ENCODE peak calls at places on chromosomes 12 and 14, in seven cellular contexts. N, K, U, Y, I, Z and Q are unnamed samples.

GRCh38 chr12:54975875-54976274 is 8.7 kb downstream of the TESPA1 start:
- DNase-seq in N (no peak), K (no peak), U (no peak), Y (no peak), I (peak), Z (no peak), Q (no peak)

GRCh38 chr14:78758333-78758732 is 588.2 kb downstream of the NRXN3 start:
- DNase-seq in N (peak), K (peak), U (peak), Y (peak), I (peak), Z (no peak), Q (peak)

GRCh38 chr12:76029982-76030377 is 1.6 kb downstream of the PHLDA1 start:
- DNase-seq in N (no peak), K (peak), U (no peak), Y (no peak), I (no peak), Z (no peak), Q (no peak)

GRCh38 chr14:71658261-71658860 is 273.9 kb upstream of the RGS6 start:
- DNase-seq in N (no peak), K (peak), U (no peak), Y (no peak), I (no peak), Z (no peak), Q (no peak)

GRCh38 chr12:124683330-124683662 is 115.9 kb upstream of the NCOR2 start:
- DNase-seq in N (no peak), K (no peak), U (peak), Y (no peak), I (no peak), Z (no peak), Q (no peak)

GRCh38 chr12:124725099-124725498 is 138.6 kb downstream of the SCARB1 start:
- DNase-seq in N (no peak), K (no peak), U (no peak), Y (no peak), I (no peak), Z (no peak), Q (no peak)

GRCh38 chr12:26244503-26244902 is 49.1 kb downstream of the SSPN start:
- DNase-seq in N (no peak), K (no peak), U (no peak), Y (no peak), I (no peak), Z (no peak), Q (no peak)

GRCh38 chr12:120118710-120119097 is 2.2 kb upstream of the RAB35 start:
- DNase-seq in N (no peak), K (peak), U (peak), Y (no peak), I (no peak), Z (no peak), Q (no peak)

GRCh38 chr12:123971770-123972447 is 722 bp downstream of the CCDC92 start:
- DNase-seq in N (no peak), K (no peak), U (peak), Y (no peak), I (peak), Z (peak), Q (no peak)

GRCh38 chr14:56874375-56874774 is 64.1 kb upstream of the OTX2 start:
- DNase-seq in N (no peak), K (peak), U (peak), Y (peak), I (peak), Z (no peak), Q (no peak)

GRCh38 chr14:64937821-64938193 is 4.7 kb downstream of the GPX2 start:
- DNase-seq in N (no peak), K (peak), U (peak), Y (no peak), I (no peak), Z (no peak), Q (no peak)

GRCh38 chr12:14185441-14186192 is 179.9 kb upstream of the ATF7IP start:
- DNase-seq in N (no peak), K (peak), U (peak), Y (peak), I (peak), Z (no peak), Q (no peak)

GRCh38 chr14:67522270-67522669 is 10.8 kb upstream of the PLEKHH1 start:
- DNase-seq in N (no peak), K (no peak), U (no peak), Y (no peak), I (no peak), Z (no peak), Q (no peak)

GRCh38 chr14:93741556-93742210 is 46.6 kb downstream of the PRIMA1 start:
- DNase-seq in N (no peak), K (no peak), U (no peak), Y (no peak), I (no peak), Z (no peak), Q (no peak)

GRCh38 chr12:52949413-52950331 is 754 bp downstream of the KRT18 start:
- DNase-seq in N (no peak), K (peak), U (peak), Y (peak), I (peak), Z (no peak), Q (no peak)

GRCh38 chr14:81435578-81436295 is 35.6 kb upstream of the STON2 start:
- DNase-seq in N (no peak), K (peak), U (peak), Y (no peak), I (peak), Z (no peak), Q (no peak)

GRCh38 chr12:67391656-67392055 is 122.5 kb downstream of the CAND1 start:
- DNase-seq in N (no peak), K (no peak), U (no peak), Y (no peak), I (no peak), Z (no peak), Q (no peak)

GRCh38 chr12:21528953-21529352 is 2.9 kb downstream of the SPX start:
- DNase-seq in N (no peak), K (no peak), U (no peak), Y (no peak), I (no peak), Z (no peak), Q (no peak)

GRCh38 chr14:94411638-94412037 is 23.2 kb upstream of the SERPINA1 start:
- DNase-seq in N (no peak), K (no peak), U (peak), Y (no peak), I (no peak), Z (no peak), Q (no peak)

GRCh38 chr12:46964496-46965098 is 114.8 kb upstream of the PCED1B start:
- DNase-seq in N (no peak), K (peak), U (no peak), Y (no peak), I (no peak), Z (no peak), Q (no peak)

GRCh38 chr12:93366427-93366826 is 11.3 kb upstream of the NUDT4 start:
- DNase-seq in N (no peak), K (no peak), U (no peak), Y (no peak), I (no peak), Z (no peak), Q (no peak)

GRCh38 chr14:78611796-78612571 is 441.8 kb downstream of the NRXN3 start:
- DNase-seq in N (no peak), K (no peak), U (no peak), Y (no peak), I (no peak), Z (no peak), Q (no peak)

GRCh38 chr14:59788176-59788575 is 82.4 kb downstream of the RTN1 start:
- DNase-seq in N (no peak), K (no peak), U (no peak), Y (no peak), I (no peak), Z (no peak), Q (no peak)

GRCh38 chr12:130818381-130819247 is 20.4 kb downstream of the STX2 start:
- DNase-seq in N (peak), K (peak), U (no peak), Y (no peak), I (no peak), Z (no peak), Q (no peak)

GRCh38 chr14:55752580-55753365 is 172.8 kb downstream of the KTN1 start:
- DNase-seq in N (no peak), K (peak), U (no peak), Y (no peak), I (no peak), Z (no peak), Q (peak)

GRCh38 chr12:49553512-49554088 is 14.3 kb downstream of the MCRS1 start:
- DNase-seq in N (no peak), K (peak), U (peak), Y (peak), I (peak), Z (no peak), Q (no peak)

GRCh38 chr14:41642402-41643195 is 35.9 kb downstream of the LRFN5 start:
- DNase-seq in N (no peak), K (no peak), U (no peak), Y (no peak), I (no peak), Z (peak), Q (no peak)

GRCh38 chr14:104724407-104724980 is 465 bp downstream of the ADSS1 start:
- DNase-seq in N (no peak), K (peak), U (no peak), Y (no peak), I (peak), Z (no peak), Q (no peak)

GRCh38 chr12:19196959-19197630 is 67.6 kb downstream of the PLEKHA5 start:
- DNase-seq in N (no peak), K (no peak), U (no peak), Y (no peak), I (no peak), Z (no peak), Q (no peak)

GRCh38 chr12:114163766-114164165 is 197.6 kb upstream of the RBM19 start:
- DNase-seq in N (no peak), K (no peak), U (peak), Y (peak), I (peak), Z (no peak), Q (no peak)

GRCh38 chr12:79547735-79548347 is 142.9 kb downstream of the PAWR start:
- DNase-seq in N (peak), K (peak), U (peak), Y (peak), I (peak), Z (peak), Q (no peak)

GRCh38 chr12:33650832-33651231 is 211.2 kb upstream of the SYT10 start:
- DNase-seq in N (no peak), K (no peak), U (no peak), Y (no peak), I (no peak), Z (no peak), Q (no peak)

GRCh38 chr14:23306412-23307145 is at the start of gene BCL2L2:
- DNase-seq in N (no peak), K (peak), U (peak), Y (peak), I (peak), Z (peak), Q (no peak)

GRCh38 chr14:105883066-105884005 is 357.0 kb downstream of the TMEM121 start:
- DNase-seq in N (no peak), K (no peak), U (no peak), Y (no peak), I (no peak), Z (no peak), Q (no peak)

GRCh38 chr12:49543221-49543913 is 4.5 kb downstream of the KCNH3 start:
- DNase-seq in N (no peak), K (no peak), U (no peak), Y (no peak), I (no peak), Z (no peak), Q (no peak)

GRCh38 chr14:60161176-60162107 is 3.8 kb downstream of the DHRS7 start:
- DNase-seq in N (no peak), K (no peak), U (peak), Y (no peak), I (no peak), Z (no peak), Q (no peak)

GRCh38 chr14:101071493-101071891 is 168.0 kb upstream of the RTL1 start:
- DNase-seq in N (no peak), K (no peak), U (no peak), Y (no peak), I (no peak), Z (no peak), Q (no peak)

GRCh38 chr14:101073598-101073965 is 170.1 kb upstream of the RTL1 start:
- DNase-seq in N (no peak), K (no peak), U (no peak), Y (no peak), I (no peak), Z (no peak), Q (no peak)

GRCh38 chr14:101072945-101073597 is 169.5 kb upstream of the RTL1 start:
- DNase-seq in N (no peak), K (peak), U (peak), Y (peak), I (peak), Z (peak), Q (no peak)

GRCh38 chr14:101072070-101072469 is 168.5 kb upstream of the RTL1 start:
- DNase-seq in N (no peak), K (no peak), U (no peak), Y (no peak), I (no peak), Z (no peak), Q (no peak)

GRCh38 chr14:101072531-101072930 is 169.0 kb upstream of the RTL1 start:
- DNase-seq in N (no peak), K (no peak), U (no peak), Y (no peak), I (no peak), Z (no peak), Q (no peak)
- H3K9ac ChIP-seq in N (no peak), K (peak), U (no peak), Y (peak), I (no peak), Z (no peak), Q (no peak)

DNA sequence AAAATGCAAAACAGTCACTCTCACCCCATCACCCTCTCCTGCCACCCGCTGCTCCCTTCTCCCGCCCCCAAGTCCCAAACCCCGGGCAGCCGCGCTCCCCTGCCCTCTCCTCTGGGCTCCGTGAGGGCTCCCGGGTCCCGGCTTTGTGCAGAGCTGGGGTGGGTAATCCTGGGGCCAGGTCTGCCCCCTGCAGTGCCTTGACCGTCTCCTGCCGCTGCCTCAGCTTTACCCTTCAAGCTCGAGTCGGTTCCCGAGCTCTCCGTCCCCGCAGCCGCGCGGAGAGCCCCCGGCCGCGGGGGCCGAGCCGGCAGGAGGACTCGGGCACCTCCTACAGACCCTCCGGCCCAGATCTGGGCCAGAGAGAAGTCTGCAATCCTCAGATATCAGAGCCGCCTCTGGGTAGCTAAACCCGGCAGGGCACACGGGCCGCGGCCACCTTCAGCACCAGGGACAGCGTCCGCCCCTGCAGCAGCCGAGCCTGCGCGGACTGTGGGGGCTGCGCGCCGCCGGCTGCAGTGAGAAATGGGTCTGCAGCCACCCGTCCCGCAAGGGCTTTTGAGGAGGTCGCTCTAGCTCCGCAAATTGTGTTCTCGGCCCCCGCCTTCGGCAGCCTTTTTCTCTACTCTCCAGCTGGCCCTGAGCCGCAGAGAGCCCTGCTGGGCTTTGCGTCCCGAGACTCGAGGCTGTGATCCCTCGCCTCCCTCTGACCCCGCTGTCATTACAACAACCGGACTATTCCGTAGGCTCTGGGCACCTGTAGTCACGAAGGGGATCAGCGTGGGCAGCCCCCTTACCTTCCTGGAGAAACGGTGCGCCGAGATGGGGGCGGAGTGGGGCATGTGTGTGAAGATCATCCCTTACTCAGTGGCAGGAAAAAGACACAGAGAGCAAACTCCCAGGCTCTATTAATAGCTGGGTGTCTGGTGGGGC is 1.2 kb downstream of the PRMT8 start:
- DNase-seq in N (no peak), K (peak), U (peak), Y (no peak), I (peak), Z (peak), Q (no peak)
- TF ChIP-seq EZH2 in N (no peak), K (peak), U (peak), Y (no peak), I (no peak), Z (peak), Q (peak)

GRCh38 chr12:110352401-110352800 is 51.1 kb downstream of the ANAPC7 start:
- DNase-seq in N (no peak), K (peak), U (no peak), Y (no peak), I (no peak), Z (no peak), Q (no peak)

GRCh38 chr12:110354172-110354780 is 49.2 kb downstream of the ANAPC7 start:
- DNase-seq in N (no peak), K (peak), U (no peak), Y (no peak), I (peak), Z (no peak), Q (no peak)

GRCh38 chr12:110355080-110355479 is 48.4 kb downstream of the ANAPC7 start:
- DNase-seq in N (no peak), K (no peak), U (peak), Y (peak), I (peak), Z (no peak), Q (no peak)

GRCh38 chr12:110351119-110351518 is 52.4 kb downstream of the ANAPC7 start:
- DNase-seq in N (no peak), K (no peak), U (no peak), Y (no peak), I (no peak), Z (no peak), Q (no peak)

DNA sequence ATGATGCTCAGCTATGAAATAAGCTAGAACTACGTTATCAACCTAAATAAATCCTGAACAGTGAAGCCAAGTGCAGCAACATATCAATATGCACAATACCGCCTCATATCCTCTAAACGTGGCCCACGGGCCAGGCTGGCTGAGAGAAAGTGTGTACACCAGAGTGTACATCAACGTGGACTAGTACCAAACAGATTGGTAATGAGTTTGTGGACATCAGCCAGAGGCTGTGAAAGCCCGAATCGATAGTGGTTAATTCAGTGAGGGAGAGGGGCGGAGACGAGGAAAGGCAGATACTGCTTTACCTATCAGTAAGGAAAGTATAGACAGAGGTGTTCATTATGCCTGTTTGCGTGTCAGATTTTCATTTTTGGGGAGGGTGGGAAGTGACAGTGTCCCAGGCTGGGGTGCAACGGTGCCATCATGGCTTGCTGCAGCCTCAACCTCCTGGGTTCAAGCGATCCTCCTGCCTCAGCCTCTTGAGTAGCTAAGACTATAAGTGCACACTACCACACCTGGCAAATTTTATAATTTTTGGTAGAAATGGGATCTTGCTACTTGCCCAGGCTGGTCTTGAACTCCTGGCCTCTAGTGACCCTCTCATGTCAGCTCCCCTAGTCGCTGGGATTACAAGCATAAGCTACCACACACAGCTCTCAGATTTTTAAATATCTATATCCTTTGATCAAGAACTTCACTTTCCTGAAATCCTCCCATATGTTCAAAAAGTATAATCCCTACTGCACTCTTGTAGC is 50.1 kb downstream of the ANAPC7 start:
- DNase-seq in N (no peak), K (no peak), U (no peak), Y (no peak), I (no peak), Z (no peak), Q (no peak)
- TF ChIP-seq POLR2AphosphoS5 in N (no peak), K (no peak), U (no peak), Y (peak), I (no peak), Z (no peak), Q (peak)

GRCh38 chr12:50618864-50619609 is 114.3 kb downstream of the DIP2B start:
- DNase-seq in N (no peak), K (no peak), U (no peak), Y (peak), I (no peak), Z (no peak), Q (no peak)

GRCh38 chr12:50620050-50620974 is 115.5 kb downstream of the DIP2B start:
- DNase-seq in N (no peak), K (no peak), U (no peak), Y (no peak), I (no peak), Z (peak), Q (no peak)

GRCh38 chr12:50620975-50621360 is 116.2 kb downstream of the DIP2B start:
- DNase-seq in N (no peak), K (no peak), U (no peak), Y (no peak), I (no peak), Z (no peak), Q (no peak)

GRCh38 chr12:50617657-50618056 is 112.9 kb downstream of the DIP2B start:
- DNase-seq in N (no peak), K (no peak), U (no peak), Y (no peak), I (no peak), Z (no peak), Q (no peak)

DNA sequence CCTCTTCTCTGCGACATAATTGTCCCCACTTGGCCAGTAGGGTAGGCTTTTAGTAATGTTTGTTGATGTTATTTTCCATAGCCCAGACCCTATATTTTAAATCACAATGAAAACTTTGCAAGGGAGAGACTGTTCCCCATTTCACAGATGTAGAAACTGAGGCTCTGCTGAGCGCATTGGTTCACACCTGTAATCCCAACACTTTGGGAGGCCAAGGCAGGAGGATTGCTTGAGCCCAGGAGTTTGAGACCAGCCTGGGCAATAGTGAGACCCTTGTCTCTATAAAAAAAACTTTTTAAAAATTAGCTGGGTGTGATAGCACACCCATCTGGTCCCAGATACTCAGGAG is 114.8 kb downstream of the DIP2B start:
- DNase-seq in N (no peak), K (no peak), U (no peak), Y (no peak), I (no peak), Z (no peak), Q (no peak)
- H3K9ac ChIP-seq in N (no peak), K (no peak), U (no peak), Y (peak), I (no peak), Z (no peak), Q (no peak)

DNA sequence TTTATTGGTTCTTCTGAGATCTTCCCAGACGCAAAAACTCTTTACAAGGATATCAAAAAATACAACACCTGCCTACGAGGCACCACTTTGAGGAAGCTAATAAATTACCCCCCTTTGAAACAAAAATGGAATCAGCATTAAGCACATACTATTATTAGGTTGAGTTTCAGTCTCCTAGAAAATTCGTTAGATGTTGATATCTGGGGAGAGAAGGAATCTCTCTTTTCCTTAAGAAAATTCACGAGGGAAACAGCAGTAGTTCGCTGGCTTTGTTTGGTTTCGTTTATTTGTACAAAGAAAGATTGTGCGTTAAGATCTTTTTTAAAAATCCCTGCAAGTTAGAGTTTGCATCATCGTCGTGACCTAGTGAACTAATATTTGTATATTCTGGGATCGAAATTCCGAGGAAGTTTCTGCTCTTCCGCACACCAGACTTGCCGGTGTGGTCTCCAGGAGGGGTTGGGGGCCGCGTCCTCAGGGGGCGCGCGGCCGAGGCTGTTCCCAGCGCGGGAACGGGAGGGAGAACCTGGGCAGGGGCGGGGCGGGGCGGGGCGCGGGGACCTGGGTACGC is 12.1 kb downstream of the NKX2-1 start:
- DNase-seq in N (no peak), K (no peak), U (no peak), Y (no peak), I (no peak), Z (no peak), Q (no peak)
- TF ChIP-seq EZH2 in N (no peak), K (no peak), U (peak), Y (no peak), I (no peak), Z (no peak), Q (no peak)